ENCODE peak calls at places on chromosomes 4 and X, in seven cellular contexts. B, T, O, M, H, A and C are unnamed samples.

GRCh38 chr4:38111717-38112116 is 151.5 kb downstream of the PTTG2 start:
- DNase-seq in B (no peak), M (no peak), A (no peak), O (no peak), H (no peak), T (no peak), C (no peak)

GRCh38 chr4:158346576-158346975 is 136.3 kb downstream of the TMEM144 start:
- DNase-seq in T (no peak), A (no peak), O (no peak), M (no peak), H (no peak), B (no peak), C (no peak)

GRCh38 chrX:47458528-47458927 is 24.5 kb downstream of the ZNF41 start:
- DNase-seq in B (no peak), T (no peak), O (no peak), M (no peak), H (no peak), A (no peak), C (no peak)

GRCh38 chr4:168514249-168514852 is 17.5 kb downstream of the PALLD start:
- DNase-seq in O (peak), T (peak), A (peak), B (no peak), M (no peak), H (no peak), C (peak)

GRCh38 chrX:118534716-118535493 is 39.3 kb downstream of the DOCK11 start:
- DNase-seq in H (no peak), O (peak), T (no peak), B (no peak), A (no peak), M (peak), C (no peak)

GRCh38 chr4:150242820-150243458 is 164.7 kb downstream of the DCLK2 start:
- DNase-seq in M (peak), O (peak), A (peak), B (peak), T (peak), H (no peak), C (peak)

GRCh38 chr4:24089831-24090531 is 200.1 kb upstream of the PPARGC1A start:
- DNase-seq in T (peak), B (peak), O (peak), A (peak), H (no peak), M (peak), C (no peak)

GRCh38 chr4:84167089-84167488 is 332.0 kb downstream of the NKX6-1 start:
- DNase-seq in H (no peak), M (no peak), O (no peak), B (no peak), T (no peak), A (no peak), C (no peak)

GRCh38 chr4:85175190-85175589 is 208.7 kb upstream of the WDFY3 start:
- DNase-seq in T (no peak), B (no peak), H (no peak), O (no peak), A (no peak), M (no peak), C (no peak)

GRCh38 chr4:176967586-176967985 is 174.9 kb upstream of the VEGFC start:
- DNase-seq in O (no peak), A (no peak), B (no peak), M (no peak), T (no peak), H (no peak), C (no peak)

GRCh38 chr4:82362565-82362964 is 11.2 kb downstream of the HNRNPD start:
- DNase-seq in O (no peak), M (no peak), B (no peak), T (no peak), A (no peak), H (no peak), C (no peak)

GRCh38 chr4:110808371-110808878 is 185.5 kb upstream of the PITX2 start:
- DNase-seq in O (peak), B (no peak), M (no peak), H (no peak), T (peak), A (no peak), C (no peak)

GRCh38 chr4:133084421-133084820 is 64.7 kb upstream of the PCDH10 start:
- DNase-seq in O (no peak), H (no peak), T (no peak), M (no peak), B (no peak), A (no peak), C (no peak)

GRCh38 chr4:76585897-76586360 is 150.9 kb downstream of the SHROOM3 start:
- DNase-seq in B (peak), H (no peak), T (peak), A (peak), O (peak), M (peak), C (no peak)

GRCh38 chrX:71998836-71999509 is 88.3 kb downstream of the NHSL2 start:
- DNase-seq in B (no peak), M (peak), H (peak), A (peak), T (peak), O (no peak), C (peak)

GRCh38 chr4:39285853-39286252 is 80.3 kb downstream of the RFC1 start:
- DNase-seq in B (no peak), A (peak), O (peak), M (no peak), H (no peak), T (no peak), C (no peak)

GRCh38 chr4:28082686-28083390 is 1222.2 kb downstream of the STIM2 start:
- DNase-seq in H (no peak), T (no peak), O (peak), M (no peak), A (no peak), B (no peak), C (no peak)

GRCh38 chr4:24164054-24164453 is 274.2 kb upstream of the PPARGC1A start:
- DNase-seq in A (peak), H (no peak), B (no peak), T (peak), M (no peak), O (peak), C (no peak)

GRCh38 chrX:23380581-23380980 is 45.9 kb downstream of the PTCHD1 start:
- DNase-seq in T (no peak), M (peak), H (no peak), O (no peak), B (no peak), A (no peak), C (no peak)

GRCh38 chr4:8523175-8523574 is 57.0 kb upstream of the GPR78 start:
- DNase-seq in O (no peak), B (no peak), T (no peak), A (no peak), M (no peak), H (no peak), C (no peak)

GRCh38 chrX:71542825-71543224 is 9.9 kb downstream of the OGT start:
- DNase-seq in T (no peak), M (no peak), H (no peak), A (no peak), B (no peak), O (no peak), C (no peak)

GRCh38 chr4:184120549-184121127 is 97.0 kb downstream of the ENPP6 start:
- DNase-seq in B (no peak), M (no peak), H (no peak), T (no peak), O (no peak), A (no peak), C (no peak)

GRCh38 chr4:36651253-36651652 is 369.8 kb downstream of the DTHD1 start:
- DNase-seq in O (no peak), A (no peak), B (no peak), H (no peak), T (peak), M (no peak), C (no peak)

GRCh38 chrX:68249904-68250303 is 183.4 kb downstream of the OPHN1 start:
- DNase-seq in T (no peak), O (no peak), H (no peak), A (peak), B (no peak), M (no peak), C (no peak)

GRCh38 chr4:42865572-42866189 is 26.8 kb upstream of the GRXCR1 start:
- DNase-seq in A (peak), T (peak), M (peak), H (peak), O (peak), B (peak), C (peak)

GRCh38 chr4:82579932-82580331 is 18.1 kb upstream of the TMEM150C start:
- DNase-seq in H (no peak), B (no peak), T (no peak), M (no peak), O (no peak), A (no peak), C (no peak)

GRCh38 chr4:184282251-184282713 is 64.6 kb upstream of the ENPP6 start:
- DNase-seq in H (no peak), O (no peak), B (no peak), M (peak), A (peak), T (peak), C (no peak)

GRCh38 chr4:186915816-186916215 is 192.2 kb upstream of the FAT1 start:
- DNase-seq in B (no peak), O (no peak), T (peak), A (no peak), M (no peak), H (no peak), C (no peak)